ENCODE peak calls at places on chromosomes 5 and 9, in nine cellular contexts. One of them, this sample, is unnamed.

GRCh38 chr9:35869621-35870216 is 482 bp downstream of the OR13J1 start:
- DNase-seq in transverse colon: no peak
- DNase-seq in spleen: no peak
- DNase-seq in pancreas: no peak
- DNase-seq in cardiac muscle cell: no peak
- DNase-seq in IMR-90: no peak
- DNase-seq in neuronal stem cell: no peak
- DNase-seq in heart right ventricle: no peak
- DNase-seq in A549: no peak
- DNase-seq in this sample: no peak

GRCh38 chr9:37198034-37198718 is 77.8 kb downstream of the ZCCHC7 start:
- DNase-seq in transverse colon: no peak
- DNase-seq in spleen: no peak
- DNase-seq in pancreas: no peak
- DNase-seq in cardiac muscle cell: peak
- DNase-seq in IMR-90: no peak
- DNase-seq in neuronal stem cell: no peak
- DNase-seq in heart right ventricle: no peak
- DNase-seq in A549: no peak
- DNase-seq in this sample: no peak

GRCh38 chr9:104494808-104495207 is 9.3 kb upstream of the OR13F1 start:
- DNase-seq in transverse colon: no peak
- DNase-seq in spleen: no peak
- DNase-seq in pancreas: no peak
- DNase-seq in cardiac muscle cell: peak
- DNase-seq in IMR-90: no peak
- DNase-seq in neuronal stem cell: no peak
- DNase-seq in heart right ventricle: no peak
- DNase-seq in A549: no peak
- DNase-seq in this sample: no peak

GRCh38 chr5:80125962-80126480 is 90.9 kb downstream of the THBS4 start:
- DNase-seq in transverse colon: no peak
- DNase-seq in spleen: no peak
- DNase-seq in pancreas: no peak
- DNase-seq in cardiac muscle cell: no peak
- DNase-seq in IMR-90: peak
- DNase-seq in neuronal stem cell: no peak
- DNase-seq in heart right ventricle: no peak
- DNase-seq in A549: no peak
- DNase-seq in this sample: peak

GRCh38 chr9:91803970-91804752 is 145.9 kb downstream of the ROR2 start:
- DNase-seq in transverse colon: no peak
- DNase-seq in spleen: no peak
- DNase-seq in pancreas: no peak
- DNase-seq in cardiac muscle cell: no peak
- DNase-seq in IMR-90: no peak
- DNase-seq in neuronal stem cell: no peak
- DNase-seq in heart right ventricle: no peak
- DNase-seq in A549: no peak
- DNase-seq in this sample: no peak

GRCh38 chr5:134456825-134457224 is 45.1 kb upstream of the CDKN2AIPNL start:
- DNase-seq in transverse colon: no peak
- DNase-seq in spleen: no peak
- DNase-seq in pancreas: no peak
- DNase-seq in cardiac muscle cell: no peak
- DNase-seq in IMR-90: no peak
- DNase-seq in neuronal stem cell: no peak
- DNase-seq in heart right ventricle: no peak
- DNase-seq in A549: no peak
- DNase-seq in this sample: no peak

GRCh38 chr9:751137-752051 is 90.1 kb upstream of the DMRT1 start:
- DNase-seq in transverse colon: peak
- DNase-seq in spleen: no peak
- DNase-seq in pancreas: no peak
- DNase-seq in cardiac muscle cell: no peak
- DNase-seq in IMR-90: peak
- DNase-seq in neuronal stem cell: no peak
- DNase-seq in heart right ventricle: no peak
- DNase-seq in A549: no peak
- DNase-seq in this sample: peak

GRCh38 chr9:118108971-118109370 is 404.8 kb downstream of the TLR4 start:
- DNase-seq in transverse colon: no peak
- DNase-seq in spleen: no peak
- DNase-seq in pancreas: no peak
- DNase-seq in cardiac muscle cell: no peak
- DNase-seq in IMR-90: no peak
- DNase-seq in neuronal stem cell: no peak
- DNase-seq in heart right ventricle: no peak
- DNase-seq in A549: no peak
- DNase-seq in this sample: no peak

GRCh38 chr5:124021066-124021641 is 509.2 kb downstream of the CSNK1G3 start:
- DNase-seq in transverse colon: no peak
- DNase-seq in spleen: no peak
- DNase-seq in pancreas: no peak
- DNase-seq in cardiac muscle cell: no peak
- DNase-seq in IMR-90: no peak
- DNase-seq in neuronal stem cell: no peak
- DNase-seq in heart right ventricle: no peak
- DNase-seq in A549: no peak
- DNase-seq in this sample: no peak

GRCh38 chr5:98603456-98603855 is 170.0 kb upstream of the RGMB start:
- DNase-seq in transverse colon: no peak
- DNase-seq in spleen: no peak
- DNase-seq in pancreas: no peak
- DNase-seq in cardiac muscle cell: no peak
- DNase-seq in IMR-90: no peak
- DNase-seq in neuronal stem cell: no peak
- DNase-seq in heart right ventricle: no peak
- DNase-seq in A549: no peak
- DNase-seq in this sample: no peak

GRCh38 chr9:37032713-37033112 is 1.4 kb downstream of the PAX5 start:
- DNase-seq in transverse colon: no peak
- DNase-seq in spleen: peak
- DNase-seq in pancreas: no peak
- DNase-seq in cardiac muscle cell: no peak
- DNase-seq in IMR-90: no peak
- DNase-seq in neuronal stem cell: no peak
- DNase-seq in heart right ventricle: no peak
- DNase-seq in A549: no peak
- DNase-seq in this sample: no peak

GRCh38 chr5:1030801-1031271 is 22.2 kb downstream of the NKD2 start:
- DNase-seq in transverse colon: no peak
- DNase-seq in spleen: no peak
- DNase-seq in pancreas: no peak
- DNase-seq in cardiac muscle cell: no peak
- DNase-seq in IMR-90: no peak
- DNase-seq in neuronal stem cell: no peak
- DNase-seq in heart right ventricle: peak
- DNase-seq in A549: no peak
- DNase-seq in this sample: no peak

GRCh38 chr5:145971108-145971507 is 34.7 kb downstream of the SH3RF2 start:
- DNase-seq in transverse colon: no peak
- DNase-seq in spleen: no peak
- DNase-seq in pancreas: no peak
- DNase-seq in cardiac muscle cell: no peak
- DNase-seq in IMR-90: no peak
- DNase-seq in neuronal stem cell: no peak
- DNase-seq in heart right ventricle: no peak
- DNase-seq in A549: no peak
- DNase-seq in this sample: no peak

GRCh38 chr5:80319702-80320101 is at the start of gene SPZ1:
- DNase-seq in transverse colon: no peak
- DNase-seq in spleen: no peak
- DNase-seq in pancreas: no peak
- DNase-seq in cardiac muscle cell: no peak
- DNase-seq in IMR-90: no peak
- DNase-seq in neuronal stem cell: no peak
- DNase-seq in heart right ventricle: no peak
- DNase-seq in A549: no peak
- DNase-seq in this sample: no peak

GRCh38 chr9:87800456-87800855 is 74.5 kb downstream of the CTSL start:
- DNase-seq in transverse colon: no peak
- DNase-seq in spleen: no peak
- DNase-seq in pancreas: no peak
- DNase-seq in cardiac muscle cell: no peak
- DNase-seq in IMR-90: no peak
- DNase-seq in neuronal stem cell: no peak
- DNase-seq in heart right ventricle: no peak
- DNase-seq in A549: no peak
- DNase-seq in this sample: no peak

GRCh38 chr5:72018158-72018803 is 89.0 kb upstream of the MAP1B start:
- DNase-seq in transverse colon: peak
- DNase-seq in spleen: peak
- DNase-seq in pancreas: peak
- DNase-seq in cardiac muscle cell: peak
- DNase-seq in IMR-90: peak
- DNase-seq in neuronal stem cell: no peak
- DNase-seq in heart right ventricle: peak
- DNase-seq in A549: peak
- DNase-seq in this sample: peak

GRCh38 chr5:17831279-17831678 is 197.0 kb downstream of the TAF11L14 start:
- DNase-seq in transverse colon: no peak
- DNase-seq in spleen: no peak
- DNase-seq in pancreas: no peak
- DNase-seq in cardiac muscle cell: peak
- DNase-seq in IMR-90: no peak
- DNase-seq in neuronal stem cell: no peak
- DNase-seq in heart right ventricle: no peak
- DNase-seq in A549: no peak
- DNase-seq in this sample: no peak

GRCh38 chr5:39898731-39899130 is 474.0 kb upstream of the DAB2 start:
- DNase-seq in transverse colon: no peak
- DNase-seq in spleen: no peak
- DNase-seq in pancreas: no peak
- DNase-seq in cardiac muscle cell: no peak
- DNase-seq in IMR-90: no peak
- DNase-seq in neuronal stem cell: no peak
- DNase-seq in heart right ventricle: no peak
- DNase-seq in A549: no peak
- DNase-seq in this sample: no peak

DNA sequence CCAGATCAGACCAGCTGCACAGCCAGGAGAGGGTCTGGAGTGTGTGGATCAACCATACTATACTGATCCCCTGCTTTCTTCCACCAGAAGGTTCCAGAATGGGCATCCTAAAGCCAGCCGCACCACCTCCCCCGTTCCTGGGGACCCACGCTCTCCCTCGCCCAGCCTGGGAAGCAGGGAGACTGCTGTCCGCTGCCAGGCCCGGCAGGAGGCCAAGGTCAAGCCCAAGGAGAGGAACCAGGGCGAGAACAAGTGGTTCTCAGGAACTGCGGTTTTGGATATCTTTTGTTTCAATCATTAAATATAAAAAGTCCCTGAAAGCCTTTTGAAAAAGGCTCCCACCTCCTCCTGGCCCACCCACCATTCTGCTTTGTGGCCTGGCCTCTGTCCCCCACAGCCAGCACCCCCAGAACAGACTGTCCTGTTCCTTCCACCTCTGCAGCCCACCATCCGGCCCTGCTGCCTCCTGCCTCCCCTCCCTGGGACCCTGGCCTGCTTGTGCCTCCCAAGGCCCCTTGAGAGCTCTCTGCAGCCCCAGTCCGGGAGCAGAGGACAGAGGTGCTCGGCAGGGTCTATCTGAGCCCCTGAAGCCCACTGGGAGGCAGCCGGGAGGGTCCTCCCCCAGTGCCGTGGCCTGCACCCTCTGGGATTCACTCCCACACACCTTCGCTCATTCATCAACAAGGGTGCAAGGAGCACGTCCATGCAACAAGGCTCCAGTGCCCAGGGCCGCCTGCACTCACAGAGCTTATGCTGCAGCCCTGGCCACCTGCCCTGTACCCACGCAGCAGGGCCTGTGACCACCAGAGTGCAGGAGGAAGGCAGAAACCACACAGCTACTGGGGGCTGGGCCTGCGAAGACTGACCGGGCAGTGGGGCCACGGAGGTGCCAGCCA is 579 bp upstream of the LCN6 start:
- DNase-seq in transverse colon: no peak
- DNase-seq in spleen: peak
- DNase-seq in pancreas: no peak
- DNase-seq in cardiac muscle cell: no peak
- DNase-seq in IMR-90: no peak
- DNase-seq in neuronal stem cell: no peak
- DNase-seq in heart right ventricle: peak
- DNase-seq in A549: no peak
- DNase-seq in this sample: no peak
- H3K27ac ChIP-seq in transverse colon: no peak
- H3K27ac ChIP-seq in spleen: peak
- H3K27ac ChIP-seq in pancreas: no peak
- H3K27ac ChIP-seq in cardiac muscle cell: no peak
- H3K27ac ChIP-seq in IMR-90: no peak
- H3K27ac ChIP-seq in neuronal stem cell: no peak
- H3K27ac ChIP-seq in heart right ventricle: peak
- H3K27ac ChIP-seq in A549: no peak
- H3K27ac ChIP-seq in this sample: no peak

GRCh38 chr9:136363106-136363605 is 388 bp downstream of the DNLZ start:
- DNase-seq in transverse colon: peak
- DNase-seq in spleen: peak
- DNase-seq in pancreas: peak
- DNase-seq in cardiac muscle cell: peak
- DNase-seq in IMR-90: peak
- DNase-seq in neuronal stem cell: peak
- DNase-seq in heart right ventricle: peak
- DNase-seq in A549: peak
- DNase-seq in this sample: peak
- H3K27ac ChIP-seq in transverse colon: peak
- H3K27ac ChIP-seq in spleen: peak
- H3K27ac ChIP-seq in pancreas: peak
- H3K27ac ChIP-seq in cardiac muscle cell: peak
- H3K27ac ChIP-seq in IMR-90: peak
- H3K27ac ChIP-seq in neuronal stem cell: peak
- H3K27ac ChIP-seq in heart right ventricle: peak
- H3K27ac ChIP-seq in A549: peak
- H3K27ac ChIP-seq in this sample: peak

GRCh38 chr9:3993783-3994182 is 306.1 kb downstream of the GLIS3 start:
- DNase-seq in transverse colon: no peak
- DNase-seq in spleen: no peak
- DNase-seq in pancreas: no peak
- DNase-seq in cardiac muscle cell: no peak
- DNase-seq in IMR-90: no peak
- DNase-seq in neuronal stem cell: no peak
- DNase-seq in heart right ventricle: no peak
- DNase-seq in A549: no peak
- DNase-seq in this sample: no peak

GRCh38 chr9:3997492-3997891 is 302.4 kb downstream of the GLIS3 start:
- DNase-seq in transverse colon: no peak
- DNase-seq in spleen: no peak
- DNase-seq in pancreas: no peak
- DNase-seq in cardiac muscle cell: no peak
- DNase-seq in IMR-90: no peak
- DNase-seq in neuronal stem cell: no peak
- DNase-seq in heart right ventricle: no peak
- DNase-seq in A549: no peak
- DNase-seq in this sample: no peak

GRCh38 chr9:3999706-4000105 is 300.2 kb downstream of the GLIS3 start:
- DNase-seq in transverse colon: no peak
- DNase-seq in spleen: no peak
- DNase-seq in pancreas: no peak
- DNase-seq in cardiac muscle cell: no peak
- DNase-seq in IMR-90: no peak
- DNase-seq in neuronal stem cell: no peak
- DNase-seq in heart right ventricle: no peak
- DNase-seq in A549: no peak
- DNase-seq in this sample: no peak
- H3K27ac ChIP-seq in transverse colon: no peak
- H3K27ac ChIP-seq in spleen: no peak
- H3K27ac ChIP-seq in pancreas: no peak
- H3K27ac ChIP-seq in cardiac muscle cell: no peak
- H3K27ac ChIP-seq in IMR-90: no peak
- H3K27ac ChIP-seq in neuronal stem cell: no peak
- H3K27ac ChIP-seq in heart right ventricle: no peak
- H3K27ac ChIP-seq in A549: no peak
- H3K27ac ChIP-seq in this sample: no peak

GRCh38 chr9:110207071-110207923 is 662 bp downstream of the C9orf152 start:
- DNase-seq in transverse colon: peak
- DNase-seq in spleen: no peak
- DNase-seq in pancreas: peak
- DNase-seq in cardiac muscle cell: no peak
- DNase-seq in IMR-90: no peak
- DNase-seq in neuronal stem cell: no peak
- DNase-seq in heart right ventricle: no peak
- DNase-seq in A549: no peak
- DNase-seq in this sample: no peak
- H3K27ac ChIP-seq in transverse colon: peak
- H3K27ac ChIP-seq in spleen: no peak
- H3K27ac ChIP-seq in pancreas: peak
- H3K27ac ChIP-seq in cardiac muscle cell: no peak
- H3K27ac ChIP-seq in IMR-90: no peak
- H3K27ac ChIP-seq in neuronal stem cell: no peak
- H3K27ac ChIP-seq in heart right ventricle: no peak
- H3K27ac ChIP-seq in A549: peak
- H3K27ac ChIP-seq in this sample: no peak

This sample was measured in SJSA1.